ENCODE peak calls at places on chromosomes 5 and 9, in six cellular contexts. O is foreskin fibroblast, Z is heart left ventricle, Q is esophagus squamous epithelium, I is body of pancreas, V is GM23338. N is an unnamed sample.
A peak's percentile ranks its signal among the peaks of the same experiment; 100 is the strongest.

GRCh38 chr5:141476132-141476909 is 555 bp downstream of the PCDHGC3 start:
- DNase-seq in O (peak; percentile 94), Z (peak; percentile 45), Q (no peak), I (peak; percentile 55), V (peak; percentile 64), N (peak; percentile 84)

GRCh38 chr9:92414566-92414965 is 9.7 kb downstream of the OMD start:
- DNase-seq in O (no peak), Z (no peak), Q (no peak), I (no peak), V (no peak), N (no peak)

GRCh38 chr5:90131734-90132133 is 277.8 kb downstream of the CETN3 start:
- DNase-seq in O (no peak), Z (no peak), Q (no peak), I (no peak), V (no peak), N (peak; percentile 11)

GRCh38 chr5:124859027-124859426 is 112.6 kb upstream of the ZNF608 start:
- DNase-seq in O (peak; percentile 62), Z (no peak), Q (no peak), I (no peak), V (no peak), N (no peak)

GRCh38 chr9:107922246-107922645 is 432.7 kb upstream of the KLF4 start:
- DNase-seq in O (no peak), Z (no peak), Q (no peak), I (no peak), V (no peak), N (no peak)

GRCh38 chr5:106521701-106522100 is 1149.0 kb downstream of the EFNA5 start:
- DNase-seq in O (peak; percentile 91), Z (no peak), Q (no peak), I (no peak), V (no peak), N (peak; percentile 11)

GRCh38 chr9:21972361-21972760 is 21.8 kb downstream of the CDKN2A start:
- DNase-seq in O (no peak), Z (no peak), Q (no peak), I (no peak), V (no peak), N (no peak)

GRCh38 chr9:85742630-85742928 is 825 bp upstream of the AGTPBP1 start:
- DNase-seq in O (peak; percentile 65), Z (no peak), Q (no peak), I (no peak), V (no peak), N (peak; percentile 79)

GRCh38 chr9:137891588-137892423 is 14.2 kb downstream of the CACNA1B start:
- DNase-seq in O (no peak), Z (no peak), Q (no peak), I (no peak), V (no peak), N (no peak)

GRCh38 chr5:34738381-34738780 is 82.3 kb downstream of the RAI14 start:
- DNase-seq in O (no peak), Z (no peak), Q (no peak), I (no peak), V (no peak), N (no peak)

GRCh38 chr5:160702856-160703453 is 149.1 kb downstream of the ATP10B start:
- DNase-seq in O (no peak), Z (no peak), Q (no peak), I (no peak), V (no peak), N (no peak)

GRCh38 chr5:58362135-58362534 is 97.8 kb downstream of the PLK2 start:
- DNase-seq in O (no peak), Z (no peak), Q (no peak), I (no peak), V (no peak), N (no peak)

GRCh38 chr5:76690704-76691469 is 25.0 kb upstream of the F2R start:
- DNase-seq in O (peak; percentile 85), Z (no peak), Q (no peak), I (no peak), V (no peak), N (peak; percentile 55)

GRCh38 chr5:137216976-137217598 is 282.0 kb downstream of the SPOCK1 start:
- DNase-seq in O (no peak), Z (no peak), Q (no peak), I (no peak), V (no peak), N (no peak)

GRCh38 chr5:128201065-128201926 is 117.7 kb downstream of the SLC12A2 start:
- DNase-seq in O (peak; percentile 85), Z (peak; percentile 72), Q (peak; percentile 7), I (peak; percentile 88), V (peak; percentile 91), N (peak; percentile 64)

GRCh38 chr5:112254303-112254702 is 164.8 kb downstream of the EPB41L4A start:
- DNase-seq in O (no peak), Z (no peak), Q (no peak), I (no peak), V (no peak), N (no peak)

GRCh38 chr9:469672-470040 is 255.0 kb downstream of the DOCK8 start:
- DNase-seq in O (no peak), Z (peak; percentile 32), Q (no peak), I (no peak), V (peak; percentile 56), N (no peak)

GRCh38 chr5:35436441-35437057 is 181.1 kb upstream of the SPEF2 start:
- DNase-seq in O (peak; percentile 28), Z (no peak), Q (no peak), I (peak; percentile 18), V (peak; percentile 52), N (peak; percentile 48)

GRCh38 chr9:91089405-91090131 is 272.1 kb downstream of the AUH start:
- DNase-seq in O (peak; percentile 85), Z (no peak), Q (no peak), I (no peak), V (peak; percentile 22), N (peak; percentile 72)

DNA sequence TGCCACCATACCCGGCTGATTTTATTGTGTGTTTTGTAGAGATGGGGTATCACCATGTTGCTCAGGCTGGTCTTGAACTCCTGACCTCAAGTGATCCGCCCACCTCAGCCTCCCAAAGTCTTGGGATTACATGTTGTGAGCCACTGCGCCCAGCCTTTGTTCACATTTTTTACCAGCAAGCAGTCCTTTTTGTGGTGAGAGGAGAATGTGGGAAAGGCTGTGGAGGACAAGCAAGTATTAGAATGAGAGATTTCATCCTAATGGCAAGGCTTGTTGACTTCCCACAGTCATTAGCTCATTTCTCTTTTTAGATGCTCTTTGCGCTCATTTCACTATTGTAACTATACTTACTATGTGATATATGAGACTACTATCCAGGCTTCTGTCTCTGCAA is 6.1 kb downstream of the IL31RA start:
- DNase-seq in O (no peak), Z (no peak), Q (no peak), I (no peak), V (no peak), N (no peak)
- H3K4me3 ChIP-seq in O (no peak overlapping the region), Z (no peak overlapping the region), Q (no peak overlapping the region), I (no peak overlapping the region), V (no peak overlapping the region), N (no peak overlapping the region)

DNA sequence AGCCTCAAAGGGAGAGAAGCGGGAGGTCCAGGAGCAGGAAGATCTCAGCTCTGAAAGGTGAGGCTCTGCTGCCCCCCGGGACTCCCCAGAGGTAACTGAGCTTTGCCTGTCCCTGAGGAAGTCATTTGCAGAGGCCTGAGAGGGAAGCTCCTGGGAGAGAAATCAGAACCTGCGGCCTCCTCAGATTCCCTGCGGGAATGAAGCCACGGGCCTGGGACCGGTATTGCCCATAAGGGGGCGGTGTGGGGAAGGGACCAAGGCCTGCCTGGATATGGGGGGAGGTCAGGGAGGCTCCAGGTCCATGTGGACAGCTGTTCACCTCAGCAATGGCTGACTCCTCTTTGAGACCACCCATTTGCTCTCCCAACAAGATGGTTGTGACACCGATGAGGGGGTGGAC is 1.3 kb downstream of the SPATA31E1 start:
- DNase-seq in O (no peak), Z (no peak), Q (no peak), I (no peak), V (peak; percentile 68), N (no peak)
- TF ChIP-seq CTCF in O (no peak), Z (no peak), Q (no peak), I (no peak), V (peak; percentile 74), N (peak; percentile 23)

DNA sequence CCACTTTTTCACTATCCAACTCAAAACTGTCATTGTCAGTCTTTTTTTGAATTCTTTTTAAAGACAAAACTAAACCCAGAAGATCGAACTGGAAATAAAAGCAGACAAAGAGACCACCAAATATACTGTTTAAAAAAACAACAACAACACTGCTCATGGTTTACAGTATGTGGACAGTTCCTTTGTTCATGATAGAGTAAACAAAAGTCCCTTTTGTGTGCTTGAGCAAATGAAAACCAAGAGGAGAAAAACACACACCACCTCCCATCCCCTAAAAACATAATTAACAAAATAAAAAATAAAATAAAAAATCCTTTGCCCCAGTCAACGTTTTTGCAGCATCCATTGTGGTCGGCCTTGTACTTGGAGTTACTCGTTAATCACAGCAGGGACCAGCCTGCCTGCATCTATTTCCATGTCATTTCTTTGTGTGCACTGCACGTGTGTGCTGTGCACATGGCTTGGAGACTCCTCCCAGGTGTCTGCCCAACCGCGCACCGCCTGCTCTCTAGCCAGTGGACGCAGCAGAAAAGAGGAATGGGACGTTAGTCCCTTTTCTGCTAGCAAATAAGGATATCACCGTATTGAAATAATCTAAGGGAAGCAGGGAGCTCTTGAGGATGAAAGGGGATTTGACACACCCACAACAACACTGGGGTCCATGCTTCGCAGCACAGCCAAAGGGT is 130.1 kb downstream of the SEMA6A start:
- DNase-seq in O (no peak), Z (no peak), Q (no peak), I (no peak), V (no peak), N (no peak)
- H3K4me3 ChIP-seq in O (no peak overlapping the region), Z (no peak overlapping the region), Q (no peak overlapping the region), I (no peak overlapping the region), V (no peak overlapping the region), N (no peak overlapping the region)

GRCh38 chr9:127918201-127919107 is 1.6 kb upstream of the ST6GALNAC4 start:
- DNase-seq in O (peak; percentile 67), Z (no peak), Q (no peak), I (no peak), V (peak; percentile 68), N (peak; percentile 64)
- TF ChIP-seq CTCF in O (no peak), Z (no peak), Q (peak; percentile 13), I (no peak), V (peak; percentile 66), N (peak; percentile 17)

DNA sequence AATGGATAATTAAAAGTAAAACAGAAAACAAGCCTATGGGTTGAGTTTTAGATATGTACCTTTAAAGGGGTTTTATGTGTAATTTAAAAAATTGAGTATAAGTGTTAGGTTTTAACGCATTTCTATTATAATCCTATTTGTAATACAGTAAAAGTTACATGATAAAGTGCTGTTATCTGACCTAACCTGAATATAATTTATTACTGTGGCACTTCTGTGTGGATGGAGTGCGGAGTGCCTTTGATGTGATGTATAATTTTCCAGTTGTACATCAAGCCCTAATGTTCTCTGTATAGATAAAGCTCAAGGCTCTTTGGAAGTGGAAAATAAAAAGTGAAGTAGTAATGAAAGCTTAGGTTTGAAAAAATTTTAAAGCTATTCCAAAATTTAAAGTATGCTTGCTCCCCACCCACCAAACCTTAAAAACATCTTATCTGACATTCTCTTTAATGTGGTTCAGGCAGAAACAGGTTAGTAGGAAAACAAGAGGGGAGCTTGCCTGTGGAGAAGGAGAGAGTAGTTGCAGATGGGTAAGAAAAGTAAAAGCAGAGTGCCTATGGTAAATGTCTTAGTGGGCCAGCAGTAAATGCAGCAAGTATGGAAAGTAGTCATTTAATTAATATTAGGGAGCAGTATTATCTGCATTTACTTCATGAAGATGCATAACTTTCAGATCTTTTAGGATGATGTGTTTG is 4.0 kb downstream of the MATR3 start:
- DNase-seq in O (no peak), Z (no peak), Q (no peak), I (no peak), V (no peak), N (no peak)
- H3K4me3 ChIP-seq in O (no peak overlapping the region), Z (no peak overlapping the region), Q (no peak overlapping the region), I (no peak overlapping the region), V (peak overlapping the region; percentile 88), N (no peak overlapping the region)